ENCODE peak calls at places on chromosomes 13 and 19, in ten cellular contexts. K is neural progenitor cell, B is AG09309, S is OCI-LY7, T is heart left ventricle, V is PC-3, P is ovary, L is esophagus squamous epithelium, D is ascending aorta, Y is tibial artery. N is an unnamed sample.

GRCh38 chr13:99289674-99290337 is 17.4 kb downstream of the GPR183 start:
- DNase-seq in K (no peak), B (no peak), S (no peak), T (no peak), V (no peak), P (no peak), L (no peak), D (no peak), Y (no peak), N (no peak)

GRCh38 chr19:51326216-51327065 is 15.0 kb downstream of the IGLON5 start:
- DNase-seq in K (no peak), B (no peak), S (no peak), T (no peak), V (no peak), P (no peak), L (no peak), D (no peak), Y (no peak), N (no peak)

GRCh38 chr13:98014766-98015165 is 61.3 kb downstream of the IPO5 start:
- DNase-seq in K (no peak), B (peak), S (no peak), T (no peak), V (peak), P (no peak), L (no peak), D (no peak), Y (no peak), N (peak)

GRCh38 chr13:30364876-30365275 is 57.4 kb upstream of the UBE2L5 start:
- DNase-seq in K (no peak), B (no peak), S (no peak), T (no peak), V (no peak), P (no peak), L (no peak), D (no peak), Y (no peak), N (no peak)

GRCh38 chr19:23999821-24000610 is 85.3 kb downstream of the ZNF726 start:
- DNase-seq in K (no peak), B (no peak), S (no peak), T (no peak), V (no peak), P (no peak), L (no peak), D (no peak), Y (no peak), N (peak)

GRCh38 chr19:35644206-35644986 is 2.9 kb downstream of the ETV2 start:
- DNase-seq in K (peak), B (peak), S (peak), T (peak), V (peak), P (peak), L (peak), D (peak), Y (peak), N (peak)

GRCh38 chr19:6752257-6753177 is 13.0 kb downstream of the TRIP10 start:
- DNase-seq in K (peak), B (no peak), S (no peak), T (no peak), V (no peak), P (no peak), L (no peak), D (no peak), Y (no peak), N (no peak)

GRCh38 chr13:61247149-61247936 is 168.3 kb downstream of the PCDH20 start:
- DNase-seq in K (peak), B (no peak), S (no peak), T (no peak), V (no peak), P (no peak), L (no peak), D (no peak), Y (no peak), N (no peak)

GRCh38 chr13:77820431-77821149 is 98.0 kb downstream of the EDNRB start:
- DNase-seq in K (no peak), B (no peak), S (no peak), T (no peak), V (peak), P (no peak), L (no peak), D (no peak), Y (no peak), N (no peak)

GRCh38 chr13:103961129-103961528 is 894.9 kb upstream of the SLC10A2 start:
- DNase-seq in K (no peak), B (no peak), S (no peak), T (no peak), V (no peak), P (no peak), L (no peak), D (no peak), Y (no peak), N (no peak)

GRCh38 chr13:102333320-102334181 is 68.3 kb downstream of the FGF14 start:
- DNase-seq in K (peak), B (no peak), S (no peak), T (no peak), V (no peak), P (no peak), L (no peak), D (no peak), Y (no peak), N (no peak)

GRCh38 chr13:60591348-60591747 is 194.3 kb downstream of the TDRD3 start:
- DNase-seq in K (no peak), B (peak), S (no peak), T (no peak), V (peak), P (no peak), L (no peak), D (no peak), Y (no peak), N (no peak)

GRCh38 chr13:39023316-39023715 is 14.6 kb downstream of the PROSER1 start:
- DNase-seq in K (no peak), B (peak), S (no peak), T (no peak), V (no peak), P (no peak), L (no peak), D (no peak), Y (no peak), N (peak)

GRCh38 chr19:8017808-8018207 is 12.4 kb upstream of the ELAVL1 start:
- DNase-seq in K (peak), B (no peak), S (peak), T (no peak), V (no peak), P (no peak), L (no peak), D (no peak), Y (no peak), N (no peak)

GRCh38 chr13:103224804-103225203 is 158.6 kb upstream of the SLC10A2 start:
- DNase-seq in K (no peak), B (no peak), S (no peak), T (no peak), V (no peak), P (no peak), L (no peak), D (no peak), Y (no peak), N (no peak)

GRCh38 chr13:21971662-21972635 is 301.1 kb downstream of the FGF9 start:
- DNase-seq in K (no peak), B (no peak), S (no peak), T (peak), V (no peak), P (no peak), L (no peak), D (no peak), Y (no peak), N (no peak)

GRCh38 chr19:3494559-3494958 is 5.9 kb downstream of the DOHH start:
- DNase-seq in K (no peak), B (no peak), S (no peak), T (no peak), V (no peak), P (no peak), L (no peak), D (no peak), Y (no peak), N (no peak)

GRCh38 chr13:112767506-112768471 is 78.0 kb downstream of the ATP11A start:
- DNase-seq in K (no peak), B (no peak), S (no peak), T (peak), V (no peak), P (no peak), L (no peak), D (no peak), Y (peak), N (no peak)

GRCh38 chr13:26968431-26969335 is 202.9 kb downstream of the USP12 start:
- DNase-seq in K (no peak), B (no peak), S (no peak), T (no peak), V (no peak), P (no peak), L (no peak), D (no peak), Y (no peak), N (no peak)

GRCh38 chr13:89721216-89721615 is 1626.3 kb upstream of the MIR17HG start:
- DNase-seq in K (no peak), B (no peak), S (no peak), T (no peak), V (no peak), P (no peak), L (no peak), D (no peak), Y (no peak), N (no peak)

GRCh38 chr19:6723738-6724137 is 3.3 kb upstream of the C3 start:
- DNase-seq in K (no peak), B (no peak), S (peak), T (no peak), V (no peak), P (no peak), L (no peak), D (no peak), Y (no peak), N (no peak)

GRCh38 chr13:87356314-87356713 is 314.9 kb upstream of the SLITRK5 start:
- DNase-seq in K (no peak), B (no peak), S (no peak), T (no peak), V (no peak), P (no peak), L (no peak), D (no peak), Y (no peak), N (no peak)

GRCh38 chr13:33259296-33259695 is 26.3 kb downstream of the STARD13 start:
- DNase-seq in K (no peak), B (no peak), S (no peak), T (no peak), V (no peak), P (no peak), L (no peak), D (no peak), Y (no peak), N (no peak)

GRCh38 chr19:17605761-17606745 is 50.6 kb downstream of the COLGALT1 start:
- DNase-seq in K (peak), B (no peak), S (peak), T (peak), V (peak), P (peak), L (peak), D (peak), Y (peak), N (peak)

GRCh38 chr19:31274964-31275319 is 74.3 kb downstream of the TSHZ3 start:
- DNase-seq in K (no peak), B (no peak), S (no peak), T (no peak), V (no peak), P (no peak), L (no peak), D (no peak), Y (no peak), N (no peak)

GRCh38 chr19:23913931-23914330 is 755 bp upstream of the ZNF726 start:
- DNase-seq in K (no peak), B (no peak), S (no peak), T (no peak), V (no peak), P (no peak), L (no peak), D (no peak), Y (no peak), N (no peak)

GRCh38 chr13:23870356-23871146 is 18.6 kb downstream of the MIPEP start:
- DNase-seq in K (no peak), B (no peak), S (peak), T (no peak), V (peak), P (no peak), L (no peak), D (no peak), Y (no peak), N (no peak)

GRCh38 chr13:79645569-79645968 is 164.6 kb downstream of the NDFIP2 start:
- DNase-seq in K (no peak), B (no peak), S (no peak), T (no peak), V (no peak), P (no peak), L (no peak), D (no peak), Y (no peak), N (no peak)

GRCh38 chr13:98977568-98978270 is at the start of gene DOCK9:
- DNase-seq in K (peak), B (no peak), S (no peak), T (peak), V (peak), P (peak), L (no peak), D (no peak), Y (peak), N (no peak)

DNA sequence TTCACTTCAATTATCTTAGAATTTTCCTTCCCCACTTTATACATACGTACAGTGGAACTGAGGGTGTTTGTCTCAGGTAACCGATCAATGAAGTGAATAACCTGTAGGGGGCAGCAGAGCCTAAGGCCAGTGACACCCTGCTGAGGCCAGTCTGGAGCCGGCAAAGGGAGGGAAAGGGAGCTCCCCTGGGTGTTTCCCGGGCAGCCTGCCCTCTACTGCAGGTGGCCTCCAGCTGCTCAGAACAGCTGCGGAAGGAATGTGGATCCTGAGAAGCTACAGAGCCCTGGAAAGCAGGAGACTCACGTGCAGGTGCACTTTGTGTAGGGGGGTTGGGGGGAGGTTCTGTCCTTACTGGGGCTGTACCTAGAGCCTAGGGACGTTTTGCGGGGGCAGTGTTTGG is 832 bp upstream of the ZNF491 start:
- DNase-seq in K (peak), B (peak), S (peak), T (peak), V (peak), P (peak), L (no peak), D (peak), Y (peak), N (peak)
- H3K4me3 ChIP-seq in K (peak), B (no peak), S (peak), T (peak), V (peak), P (no peak), L (no peak), D (peak), Y (peak), N (no peak)

GRCh38 chr19:13002389-13002898 is 7.2 kb downstream of the NFIX start:
- DNase-seq in K (no peak), B (no peak), S (no peak), T (peak), V (no peak), P (no peak), L (no peak), D (no peak), Y (no peak), N (no peak)
- TF ChIP-seq CTCF in K (no peak), B (no peak), S (no peak), T (peak), V (no peak), P (no peak), L (no peak), D (peak), Y (peak), N (no peak)

DNA sequence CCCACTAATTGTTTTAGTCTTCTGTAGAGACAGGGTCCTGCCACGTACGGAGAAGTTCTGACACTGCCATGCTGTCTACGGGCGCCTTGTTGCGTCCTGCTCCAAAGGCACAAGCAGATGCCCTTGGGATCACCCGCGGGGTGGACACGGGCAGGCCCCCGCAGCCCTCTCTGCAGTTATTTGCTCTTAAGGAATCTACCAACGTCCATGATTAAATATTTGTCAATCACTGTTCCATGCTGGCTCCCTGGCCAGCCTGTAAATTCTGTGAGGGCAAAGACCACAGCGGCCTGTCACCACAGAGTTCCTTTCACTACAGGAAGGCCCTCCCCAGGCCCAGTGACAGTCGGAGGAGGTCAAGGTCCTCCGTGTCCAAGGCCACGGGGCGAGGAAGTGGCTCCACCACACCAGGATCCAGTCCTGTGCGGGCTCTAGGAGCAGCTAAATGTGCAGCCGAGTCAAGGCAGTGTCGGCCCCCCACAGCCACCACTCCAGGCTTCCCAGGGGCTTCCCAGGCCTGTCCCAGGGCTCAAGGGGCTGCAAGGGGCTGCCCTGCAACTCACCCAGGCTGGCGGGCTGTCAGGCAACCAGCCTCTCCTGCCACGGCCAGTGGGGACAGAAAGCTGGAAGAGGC is 2.1 kb downstream of the RNF126 start:
- DNase-seq in K (no peak), B (no peak), S (no peak), T (peak), V (no peak), P (no peak), L (no peak), D (no peak), Y (no peak), N (no peak)
- H3K4me3 ChIP-seq in K (peak), B (peak), S (peak), T (peak), V (peak), P (peak), L (peak), D (peak), Y (peak), N (peak)

DNA sequence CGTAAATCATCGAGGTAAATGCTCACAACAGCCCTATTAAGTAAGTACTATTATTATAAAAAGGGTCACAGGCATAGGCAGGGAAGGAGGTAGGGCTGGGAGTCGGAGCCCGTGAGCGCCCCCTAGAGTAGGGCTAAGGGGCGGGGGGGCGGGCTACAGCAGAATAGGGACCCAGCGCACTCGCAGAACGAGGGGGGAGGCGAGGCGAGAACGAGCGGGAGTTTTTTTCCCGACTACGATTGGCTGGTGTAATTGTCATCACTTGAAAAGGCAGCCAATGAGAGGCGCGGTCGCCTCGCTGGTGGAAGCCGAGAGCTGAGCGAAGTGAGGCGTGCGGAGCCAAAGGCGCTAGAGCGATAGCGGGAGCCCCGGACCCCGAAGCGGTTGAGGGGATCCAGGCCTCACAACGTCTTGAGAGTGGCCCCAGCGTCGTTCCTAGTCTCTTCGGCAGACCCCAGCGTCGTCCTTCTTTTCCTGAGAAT is 24.2 kb downstream of the KEAP1 start:
- DNase-seq in K (peak), B (no peak), S (peak), T (peak), V (peak), P (peak), L (peak), D (peak), Y (peak), N (peak)
- TF ChIP-seq CTCF in K (peak), B (peak), S (peak), T (peak), V (peak), P (peak), L (peak), D (peak), Y (peak), N (peak)

DNA sequence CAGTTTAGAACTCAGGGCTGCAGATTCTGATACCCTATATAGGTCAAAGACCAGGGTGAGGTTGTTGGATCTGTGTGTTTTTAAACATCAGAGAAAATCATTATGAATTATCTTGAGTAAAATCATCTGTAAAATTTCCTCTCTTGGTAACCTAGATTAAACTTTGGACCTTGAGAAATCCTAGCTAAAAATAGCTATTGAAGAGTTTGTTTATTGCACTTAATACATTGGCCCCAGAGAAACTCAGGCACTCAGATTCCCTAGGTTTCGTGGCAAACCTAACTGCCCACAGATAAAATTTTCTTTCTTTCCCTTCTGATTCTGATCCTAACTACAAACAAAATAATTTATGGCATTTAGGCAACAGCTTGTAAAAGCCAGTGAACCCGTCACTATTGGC is 102.3 kb downstream of the GPC6 start:
- DNase-seq in K (no peak), B (peak), S (no peak), T (no peak), V (no peak), P (no peak), L (no peak), D (no peak), Y (no peak), N (no peak)
- H3K4me3 ChIP-seq in K (no peak), B (no peak), S (no peak), T (no peak), V (no peak), P (no peak), L (no peak), D (no peak), Y (no peak), N (no peak)

DNA sequence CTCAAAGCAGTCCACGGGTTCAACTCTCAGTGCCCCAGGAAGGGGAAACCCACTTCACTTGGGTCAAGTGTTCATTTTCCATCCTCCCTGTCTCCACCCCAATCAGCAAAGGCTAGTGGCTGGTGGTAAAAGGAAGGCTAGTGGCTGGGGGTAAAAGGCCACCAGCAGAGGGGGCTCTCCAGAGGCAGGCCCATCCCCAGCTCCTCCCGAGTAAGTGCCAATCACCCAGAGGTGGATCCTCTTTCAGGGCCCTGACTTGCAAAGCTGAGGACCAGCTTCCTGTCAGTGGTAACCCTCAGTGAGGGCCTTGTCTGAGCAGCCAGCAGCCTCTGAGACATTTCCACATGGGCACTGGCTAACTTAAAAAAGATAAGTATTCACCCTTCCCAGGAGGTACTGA is 22.0 kb upstream of the TPT1 start:
- DNase-seq in K (peak), B (no peak), S (peak), T (no peak), V (no peak), P (no peak), L (no peak), D (no peak), Y (no peak), N (no peak)
- TF ChIP-seq CTCF in K (peak), B (no peak), S (peak), T (no peak), V (no peak), P (no peak), L (no peak), D (no peak), Y (no peak), N (peak)

GRCh38 chr19:38362076-38362945 is 12.1 kb upstream of the PSMD8 start:
- DNase-seq in K (peak), B (no peak), S (peak), T (peak), V (peak), P (peak), L (peak), D (peak), Y (peak), N (peak)
- H3K4me3 ChIP-seq in K (peak), B (peak), S (peak), T (peak), V (peak), P (peak), L (peak), D (peak), Y (peak), N (peak)

N was measured in bronchial epithelial cell.